ENCODE peak calls at places on chromosomes 2 and 18, in four cellular contexts. P is HepG2, V is GM12878, Y is H1. T is an unnamed sample.

GRCh38 chr2:113212245-113213060 is 38.7 kb downstream of the PSD4 start:
- DNase-seq in P (peak; percentile 35), V (no peak), Y (no peak), T (no peak)

GRCh38 chr18:5103693-5104092 is 93.4 kb downstream of the AKAIN1 start:
- DNase-seq in P (no peak), V (no peak), Y (no peak), T (no peak)

GRCh38 chr2:38560092-38560491 is 42.6 kb downstream of the HNRNPLL start:
- DNase-seq in P (no peak), V (no peak), Y (no peak), T (no peak)

GRCh38 chr18:31275722-31276463 is 42.1 kb upstream of the DSG1 start:
- DNase-seq in P (no peak), V (no peak), Y (no peak), T (no peak)

GRCh38 chr2:161090401-161090800 is 69.8 kb upstream of the TANK start:
- DNase-seq in P (no peak), V (no peak), Y (no peak), T (no peak)

GRCh38 chr2:55856936-55857335 is 66.6 kb downstream of the EFEMP1 start:
- DNase-seq in P (no peak), V (no peak), Y (no peak), T (no peak)

GRCh38 chr2:219441451-219442205 is 7.0 kb downstream of the SPEG start:
- DNase-seq in P (no peak), V (no peak), Y (no peak), T (no peak)

GRCh38 chr2:131029812-131030211 is 63.4 kb downstream of the FAM168B start:
- DNase-seq in P (no peak), V (no peak), Y (no peak), T (no peak)

GRCh38 chr2:121860033-121860810 is 104.8 kb downstream of the TSN start:
- DNase-seq in P (no peak), V (no peak), Y (no peak), T (no peak)

GRCh38 chr18:3907955-3908354 is 458.0 kb downstream of the TGIF1 start:
- DNase-seq in P (no peak), V (no peak), Y (no peak), T (no peak)

GRCh38 chr2:222239945-222240675 is 58.7 kb downstream of the PAX3 start:
- DNase-seq in P (peak; percentile 5), V (no peak), Y (no peak), T (peak; percentile 13)

GRCh38 chr2:206289391-206289790 is 14.9 kb downstream of the ZDBF2 start:
- DNase-seq in P (no peak), V (no peak), Y (no peak), T (no peak)

GRCh38 chr2:241330616-241330981 is 14.9 kb downstream of the SEPTIN2 start:
- DNase-seq in P (no peak), V (no peak), Y (no peak), T (no peak)

GRCh38 chr2:46183426-46183825 is 113.8 kb upstream of the EPAS1 start:
- DNase-seq in P (no peak), V (no peak), Y (no peak), T (no peak)

GRCh38 chr2:178886006-178886405 is 78.8 kb upstream of the TTN start:
- DNase-seq in P (no peak), V (no peak), Y (no peak), T (no peak)

GRCh38 chr2:1648241-1649102 is 95.8 kb downstream of the PXDN start:
- DNase-seq in P (no peak), V (no peak), Y (no peak), T (no peak)

GRCh38 chr2:186599186-186599778 is 9.4 kb downstream of the ITGAV start:
- DNase-seq in P (no peak), V (no peak), Y (no peak), T (no peak)

GRCh38 chr18:46621111-46621766 is 35.8 kb downstream of the LOXHD1 start:
- DNase-seq in P (no peak), V (no peak), Y (no peak), T (no peak)

GRCh38 chr2:218403810-218404209 is 4.1 kb downstream of the CTDSP1 start:
- DNase-seq in P (no peak), V (no peak), Y (no peak), T (no peak)

GRCh38 chr2:130300970-130301348 is 41.7 kb upstream of the IMP4 start:
- DNase-seq in P (no peak), V (no peak), Y (no peak), T (no peak)

GRCh38 chr2:109135572-109136185 is 6.7 kb downstream of the SH3RF3 start:
- DNase-seq in P (no peak), V (no peak), Y (no peak), T (no peak)

GRCh38 chr2:113886479-113887383 is 3.2 kb upstream of the ACTR3 start:
- DNase-seq in P (peak; percentile 62), V (peak; percentile 98), Y (no peak), T (no peak)

GRCh38 chr18:52156166-52156565 is 183.8 kb upstream of the DCC start:
- DNase-seq in P (no peak), V (no peak), Y (no peak), T (no peak)

GRCh38 chr18:25518716-25519053 is 166.7 kb upstream of the ZNF521 start:
- DNase-seq in P (no peak), V (peak; percentile 21), Y (no peak), T (no peak)

GRCh38 chr2:158729873-158730620 is 65.1 kb upstream of the DAPL1 start:
- DNase-seq in P (no peak), V (no peak), Y (no peak), T (no peak)

GRCh38 chr2:218855305-218856167 is 4.1 kb upstream of the WNT6 start:
- DNase-seq in P (no peak), V (no peak), Y (no peak), T (no peak)

GRCh38 chr2:167875524-167875923 is 371.9 kb downstream of the STK39 start:
- DNase-seq in P (no peak), V (no peak), Y (no peak), T (no peak)

GRCh38 chr2:2662037-2662846 is 331.2 kb upstream of the MYT1L start:
- DNase-seq in P (no peak), V (no peak), Y (no peak), T (no peak)

GRCh38 chr2:88626171-88627054 is 851 bp downstream of the EIF2AK3 start:
- DNase-seq in P (no peak), V (no peak), Y (no peak), T (peak; percentile 9)

GRCh38 chr2:102037681-102038080 is 45.9 kb downstream of the IL1R2 start:
- DNase-seq in P (no peak), V (no peak), Y (no peak), T (no peak)

GRCh38 chr2:232885264-232885961 is 15.3 kb downstream of the SNORC start:
- DNase-seq in P (no peak), V (no peak), Y (no peak), T (no peak)

GRCh38 chr2:132374961-132375360 is 41.6 kb upstream of the GPR39 start:
- DNase-seq in P (no peak), V (no peak), Y (no peak), T (no peak)

GRCh38 chr2:119753041-119753929 is 6.4 kb upstream of the PTPN4 start:
- DNase-seq in P (peak; percentile 61), V (no peak), Y (no peak), T (peak; percentile 39)

GRCh38 chr2:68742638-68743037 is 8.0 kb downstream of the ARHGAP25 start:
- DNase-seq in P (no peak), V (no peak), Y (no peak), T (no peak)
- TF ChIP-seq SUZ12 in P (no peak), V (no peak), Y (no peak), T (no peak)

GRCh38 chr2:237228226-237228625 is 142.5 kb downstream of the COPS8 start:
- DNase-seq in P (no peak), V (no peak), Y (no peak), T (no peak)

GRCh38 chr2:237229905-237230304 is 144.2 kb downstream of the COPS8 start:
- DNase-seq in P (no peak), V (no peak), Y (no peak), T (no peak)

GRCh38 chr2:237230355-237230754 is 144.7 kb downstream of the COPS8 start:
- DNase-seq in P (no peak), V (no peak), Y (no peak), T (no peak)

GRCh38 chr2:237223208-237223861 is 137.6 kb downstream of the COPS8 start:
- DNase-seq in P (no peak), V (no peak), Y (no peak), T (no peak)

DNA sequence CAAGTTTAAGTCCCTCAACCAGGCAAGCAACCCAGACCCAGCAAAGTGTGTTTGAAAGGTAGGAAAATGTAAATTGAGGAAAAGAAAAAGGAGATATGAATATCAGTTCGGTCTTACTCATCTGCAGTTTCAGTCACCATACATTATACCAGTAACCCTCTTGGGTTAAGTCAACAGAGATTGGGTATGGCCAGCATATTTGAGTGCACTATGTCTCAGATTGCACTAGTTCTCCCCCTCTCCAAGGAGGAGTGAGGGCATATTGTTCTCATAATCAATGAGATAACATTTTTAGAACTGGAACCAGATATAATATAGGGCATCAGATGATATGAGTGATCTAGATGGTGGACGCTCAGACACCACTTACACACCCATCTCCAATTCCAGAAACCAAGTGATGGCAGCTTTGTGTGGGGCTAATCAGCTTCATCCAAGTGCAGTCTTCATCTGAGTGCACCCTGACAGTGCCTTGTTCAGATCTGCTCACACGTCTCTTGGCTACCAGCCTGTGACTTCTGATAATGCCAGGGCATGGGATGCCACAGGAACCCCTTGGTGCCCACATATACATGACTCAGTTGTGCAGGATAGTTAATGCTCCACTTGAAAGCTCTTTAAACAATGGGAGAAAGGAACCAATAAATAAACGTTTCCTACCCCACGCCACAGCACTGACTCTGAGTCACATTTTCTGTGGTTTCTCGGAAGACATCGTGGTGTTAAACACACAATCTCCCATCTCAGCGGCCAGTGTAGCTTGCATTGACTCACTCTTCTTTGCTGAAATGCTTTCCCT is 141.7 kb downstream of the COPS8 start:
- DNase-seq in P (no peak), V (no peak), Y (no peak), T (no peak)
- H3K27me3 ChIP-seq in P (peaks cover 25% of the 10 kb centered on the region), V (no peaks in the 10 kb centered on the region), Y (no peaks in the 10 kb centered on the region), T (no peaks in the 10 kb centered on the region)

GRCh38 chr2:10415640-10416039 is 32.5 kb downstream of the ODC1 start:
- DNase-seq in P (no peak), V (no peak), Y (no peak), T (no peak)
- H3K4me1 ChIP-seq in P (no peaks in the 10 kb centered on the region), V (peaks cover 21% of the 10 kb centered on the region), Y (no peaks in the 10 kb centered on the region), T (peaks cover 14% of the 10 kb centered on the region)

GRCh38 chr2:195590199-195590865 is 66.7 kb upstream of the SLC39A10 start:
- DNase-seq in P (no peak), V (no peak), Y (no peak), T (no peak)

GRCh38 chr2:195587966-195588365 is 69.1 kb upstream of the SLC39A10 start:
- DNase-seq in P (no peak), V (no peak), Y (no peak), T (no peak)

GRCh38 chr2:195594248-195594647 is 62.8 kb upstream of the SLC39A10 start:
- DNase-seq in P (no peak), V (no peak), Y (no peak), T (no peak)

GRCh38 chr2:195592101-195592500 is 64.9 kb upstream of the SLC39A10 start:
- DNase-seq in P (no peak), V (no peak), Y (no peak), T (no peak)

DNA sequence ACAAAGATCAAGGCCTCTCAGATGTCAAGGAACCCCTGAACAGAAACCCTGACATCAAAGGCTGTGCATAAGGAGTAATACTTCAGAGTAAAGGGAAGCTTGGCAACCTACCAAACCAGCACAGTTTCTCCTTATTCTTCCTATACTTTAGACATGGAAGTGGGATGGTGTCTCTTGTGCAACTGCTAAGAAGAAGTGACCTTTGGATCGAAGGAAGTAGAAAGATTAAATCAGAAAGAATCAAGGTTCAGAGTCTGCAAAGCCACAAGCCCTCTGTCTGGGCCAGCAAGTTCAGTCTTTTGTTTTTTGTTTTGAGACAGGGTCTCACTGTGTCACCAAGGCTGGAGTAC is 66.2 kb upstream of the SLC39A10 start:
- DNase-seq in P (no peak), V (no peak), Y (no peak), T (no peak)
- TF ChIP-seq SUZ12 in P (no peak), V (no peak), Y (no peak), T (no peak)